ENCODE peak calls at places on chromosomes 5 and 9, in nine cellular contexts. L, P, T, G, O, W, D, I and C are unnamed samples.
A peak's percentile ranks its signal among the peaks of the same experiment; 100 is the strongest.

GRCh38 chr9:110767559-110768063 is 99.0 kb downstream of the MUSK start:
- DNase-seq in D (no peak), G (no peak), W (no peak), P (no peak), L (no peak), I (peak; percentile 89), T (no peak), O (peak; percentile 88), C (no peak)

GRCh38 chr5:98425626-98426025 is 347.8 kb upstream of the RGMB start:
- DNase-seq in D (no peak), P (no peak), O (no peak), G (no peak), L (no peak), T (no peak), W (no peak), I (no peak), C (no peak)

GRCh38 chr5:135395451-135395850 is 3.6 kb downstream of the MACROH2A1 start:
- DNase-seq in T (no peak), G (no peak), O (no peak), P (no peak), D (no peak), I (no peak), W (no peak), L (no peak), C (no peak)

GRCh38 chr9:123586140-123586735 is 230.2 kb downstream of the CRB2 start:
- DNase-seq in P (no peak), G (no peak), T (no peak), D (no peak), L (no peak), W (no peak), I (no peak), O (no peak), C (no peak)

GRCh38 chr5:138702166-138702826 is 50.9 kb upstream of the CTNNA1 start:
- DNase-seq in L (no peak), T (no peak), P (no peak), I (no peak), D (no peak), O (no peak), W (no peak), G (no peak), C (no peak)

GRCh38 chr9:93197670-93198069 is 13.7 kb downstream of the WNK2 start:
- DNase-seq in L (no peak), G (no peak), T (no peak), W (no peak), D (no peak), P (no peak), O (no peak), I (no peak), C (no peak)

GRCh38 chr5:93299596-93300308 is 281.3 kb downstream of the NR2F1-AS1 start:
- DNase-seq in G (no peak), L (no peak), O (no peak), T (no peak), I (peak; percentile 36), D (no peak), P (no peak), W (no peak), C (no peak)

GRCh38 chr5:37892571-37892970 is 52.7 kb upstream of the GDNF start:
- DNase-seq in T (no peak), D (no peak), G (no peak), W (no peak), O (no peak), I (no peak), L (no peak), P (no peak), C (no peak)

GRCh38 chr5:148623101-148623500 is 31.2 kb downstream of the HTR4 start:
- DNase-seq in G (no peak), D (no peak), O (no peak), W (no peak), P (no peak), T (no peak), I (no peak), L (no peak), C (no peak)

GRCh38 chr9:32399110-32399815 is 14.8 kb downstream of the ACO1 start:
- DNase-seq in D (no peak), T (no peak), G (no peak), P (no peak), I (no peak), W (no peak), L (no peak), O (no peak), C (no peak)

GRCh38 chr9:36874921-36875320 is 159.1 kb downstream of the PAX5 start:
- DNase-seq in D (no peak), G (peak; percentile 9), I (peak; percentile 49), W (peak; percentile 64), P (no peak), T (no peak), O (peak; percentile 8), L (no peak), C (no peak)

GRCh38 chr9:69250681-69251080 is 74.3 kb upstream of the ENTREP1 start:
- DNase-seq in W (no peak), O (no peak), I (no peak), D (no peak), P (no peak), G (no peak), T (no peak), L (no peak), C (no peak)

GRCh38 chr5:54310433-54311177 is at the start of gene ARL15:
- DNase-seq in P (peak; percentile 97), I (peak; percentile 95), G (peak; percentile 92), O (peak; percentile 99), L (peak; percentile 96), W (peak; percentile 99), D (peak; percentile 97), T (peak; percentile 96), C (peak; percentile 92)

GRCh38 chr5:134046801-134047707 is 42.3 kb upstream of the VDAC1 start:
- DNase-seq in O (no peak), D (no peak), W (no peak), G (no peak), I (no peak), L (no peak), T (no peak), P (no peak), C (no peak)

GRCh38 chr9:96376926-96377874 is 6.3 kb downstream of the SLC35D2 start:
- DNase-seq in G (no peak), I (peak; percentile 40), T (no peak), O (peak; percentile 17), W (peak; percentile 70), P (no peak), D (no peak), L (no peak), C (no peak)

GRCh38 chr5:64587370-64587769 is 81.6 kb downstream of the RGS7BP start:
- DNase-seq in P (no peak), L (no peak), D (no peak), T (no peak), O (no peak), G (no peak), I (no peak), W (no peak), C (no peak)

GRCh38 chr5:148960070-148960769 is 102.6 kb downstream of the SH3TC2 start:
- DNase-seq in L (no peak), T (no peak), P (no peak), D (no peak), O (peak; percentile 14), W (no peak), G (no peak), I (no peak), C (no peak)

GRCh38 chr9:137977572-137978261 is 100.1 kb downstream of the CACNA1B start:
- DNase-seq in I (no peak), O (peak; percentile 51), D (no peak), T (no peak), W (no peak), P (no peak), G (no peak), L (no peak), C (no peak)

GRCh38 chr5:137374110-137374853 is 124.8 kb downstream of the SPOCK1 start:
- DNase-seq in D (no peak), G (no peak), W (no peak), P (no peak), O (no peak), L (no peak), I (peak; percentile 16), T (no peak), C (no peak)

GRCh38 chr5:125607018-125607417 is 816.2 kb upstream of the GRAMD2B start:
- DNase-seq in L (no peak), O (no peak), D (no peak), P (no peak), W (no peak), G (no peak), T (no peak), I (no peak), C (no peak)

GRCh38 chr9:118643118-118643517 is 726.1 kb downstream of the BRINP1 start:
- DNase-seq in L (no peak), I (peak; percentile 93), G (no peak), O (no peak), D (no peak), W (peak; percentile 70), T (no peak), P (no peak), C (no peak)

GRCh38 chr5:133967715-133968056 is 739 bp downstream of the C5orf15 start:
- DNase-seq in D (peak; percentile 11), I (peak; percentile 72), T (no peak), L (no peak), W (no peak), P (peak; percentile 15), O (no peak), G (no peak), C (no peak)

GRCh38 chr5:67693956-67694564 is 497.5 kb upstream of the CD180 start:
- DNase-seq in L (no peak), D (no peak), T (no peak), W (peak; percentile 68), I (peak; percentile 39), O (peak; percentile 97), G (peak; percentile 32), P (no peak), C (no peak)

GRCh38 chr5:153147891-153148623 is 342.4 kb upstream of the GRIA1 start:
- DNase-seq in P (no peak), G (peak; percentile 41), T (peak; percentile 8), D (no peak), I (peak; percentile 23), W (no peak), O (no peak), L (no peak), C (no peak)

GRCh38 chr9:88074931-88075330 is 63.3 kb downstream of the SPATA31C2 start:
- DNase-seq in W (no peak), P (no peak), D (no peak), L (no peak), I (no peak), O (no peak), G (no peak), T (no peak), C (no peak)

GRCh38 chr5:55036477-55036876 is 12.4 kb downstream of the GZMK start:
- DNase-seq in T (no peak), O (no peak), G (no peak), W (no peak), P (no peak), L (no peak), D (no peak), I (peak; percentile 1), C (no peak)

GRCh38 chr5:175288048-175288621 is 155.8 kb downstream of the DRD1 start:
- DNase-seq in W (no peak), D (no peak), I (peak; percentile 86), L (no peak), O (no peak), G (no peak), T (no peak), P (no peak), C (no peak)

GRCh38 chr5:118095100-118095499 is 893.2 kb downstream of the DTWD2 start:
- DNase-seq in G (no peak), W (no peak), L (no peak), T (no peak), O (no peak), D (no peak), P (no peak), I (no peak), C (no peak)